ENCODE peak calls at places on chromosomes 4 and X, in ten cellular contexts. M is neural crest cell; S is stimulated activated CD4-positive, alpha-beta T cell treated with anti-CD3 and anti-CD28 coated beads, Interleukin-12 subunit alpha, Interleukin-12 subunit beta, amount 100 ng/mL, for 4 hours; Q is Kasumi-1; W is LHCN-M2; T is globus pallidus; F is astrocyte of the hippocampus; K is left ventricle myocardium inferior; Z is activated CD4-positive, alpha-beta T cell treated with anti-CD3 and anti-CD28 coated beads, Interleukin-2, amount 50 U/mL, for 24 hours; C is Ammon's horn. D is an unnamed sample.

GRCh38 chr4:3204021-3204431 is 44.9 kb upstream of the MSANTD1 start:
- DNase-seq in Z (no peak), W (peak; percentile 13), F (peak; percentile 73), Q (no peak), M (no peak), K (no peak), T (no peak), S (no peak), C (no peak), D (no peak)

GRCh38 chr4:94934201-94934600 is 176.4 kb downstream of the BMPR1B start:
- DNase-seq in W (peak; percentile 43), F (peak; percentile 60), M (no peak), Z (no peak), C (no peak), S (no peak), Q (no peak), T (no peak), K (no peak), D (no peak)

GRCh38 chr4:21862917-21863316 is 85.7 kb downstream of the KCNIP4 start:
- DNase-seq in F (no peak), W (no peak), C (no peak), T (no peak), M (no peak), Q (no peak), K (no peak), Z (no peak), S (no peak), D (no peak)

GRCh38 chr4:48223633-48224295 is 45.9 kb downstream of the TEC start:
- DNase-seq in K (no peak), W (peak; percentile 84), F (no peak), T (no peak), S (no peak), Q (no peak), C (no peak), M (no peak), Z (no peak), D (no peak)

GRCh38 chr4:87530868-87531267 is 1.7 kb upstream of the SPARCL1 start:
- DNase-seq in F (no peak), C (peak; percentile 61), T (no peak), M (no peak), Q (no peak), K (peak; percentile 67), W (peak; percentile 43), S (no peak), Z (no peak), D (no peak)

GRCh38 chrX:116204947-116205346 is 34.4 kb downstream of the AGTR2 start:
- DNase-seq in W (no peak), F (peak; percentile 26), S (no peak), Z (no peak), K (no peak), T (peak; percentile 11), M (no peak), C (peak; percentile 7), Q (peak; percentile 42), D (no peak)

GRCh38 chrX:41302293-41302868 is 31.6 kb upstream of the DDX3X start:
- DNase-seq in M (no peak), T (no peak), C (no peak), W (no peak), K (no peak), Z (no peak), S (no peak), F (peak; percentile 16), Q (no peak), D (no peak)

GRCh38 chr4:81398379-81398778 is 73.3 kb downstream of the RASGEF1B start:
- DNase-seq in S (no peak), T (no peak), W (no peak), M (no peak), C (no peak), Z (no peak), Q (no peak), F (no peak), K (no peak), D (no peak)

GRCh38 chr4:13159041-13159620 is 325.0 kb downstream of the RAB28 start:
- DNase-seq in K (no peak), C (no peak), W (no peak), F (no peak), T (no peak), Z (no peak), Q (no peak), M (no peak), S (no peak), D (no peak)

GRCh38 chr4:119212964-119213606 is 572 bp downstream of the USP53 start:
- DNase-seq in F (peak; percentile 96), Q (peak; percentile 75), W (peak; percentile 96), Z (no peak), C (peak; percentile 84), T (peak; percentile 64), K (peak; percentile 90), M (peak; percentile 76), S (peak; percentile 51), D (peak; percentile 48)

GRCh38 chr4:151358266-151358665 is 32.9 kb upstream of the SH3D19 start:
- DNase-seq in S (no peak), Z (no peak), K (no peak), M (no peak), F (peak; percentile 8), Q (no peak), W (no peak), T (peak; percentile 98), C (peak; percentile 95), D (no peak)

GRCh38 chr4:11397819-11398610 is 30.7 kb downstream of the HS3ST1 start:
- DNase-seq in S (no peak), C (no peak), Q (no peak), K (no peak), F (no peak), M (no peak), W (peak; percentile 20), T (no peak), Z (no peak), D (no peak)

GRCh38 chrX:77076896-77077295 is 370.3 kb upstream of the FGF16 start:
- DNase-seq in C (no peak), T (no peak), M (no peak), W (no peak), Q (no peak), Z (no peak), F (no peak), S (no peak), K (no peak), D (no peak)

GRCh38 chrX:139200793-139201192 is 329.7 kb upstream of the F9 start:
- DNase-seq in C (no peak), W (no peak), T (no peak), F (peak; percentile 26), Z (no peak), M (no peak), S (no peak), Q (no peak), K (no peak), D (no peak)

GRCh38 chr4:32633421-32633820 is 1913.3 kb downstream of the PCDH7 start:
- DNase-seq in T (no peak), C (no peak), Z (no peak), K (no peak), Q (no peak), W (no peak), F (no peak), M (no peak), S (no peak), D (no peak)

GRCh38 chr4:5780831-5781480 is 70.0 kb downstream of the EVC start:
- DNase-seq in Q (no peak), K (no peak), W (peak; percentile 85), T (no peak), C (no peak), F (no peak), S (no peak), M (no peak), Z (no peak), D (no peak)

GRCh38 chr4:27360651-27361347 is 500.2 kb downstream of the STIM2 start:
- DNase-seq in K (no peak), S (no peak), M (peak; percentile 1), Q (no peak), W (peak; percentile 67), F (peak; percentile 90), T (no peak), Z (no peak), C (peak; percentile 30), D (no peak)

GRCh38 chr4:120406960-120407359 is 340.3 kb upstream of the MAD2L1 start:
- DNase-seq in T (no peak), S (no peak), Z (no peak), W (no peak), M (no peak), C (no peak), K (no peak), Q (no peak), F (no peak), D (no peak)

GRCh38 chr4:7194251-7195137 is 2.2 kb downstream of the SORCS2 start:
- DNase-seq in C (peak; percentile 42), K (peak; percentile 42), F (peak; percentile 54), Z (no peak), T (peak; percentile 65), W (no peak), M (no peak), Q (no peak), S (peak; percentile 27), D (no peak)

GRCh38 chr4:13481569-13481968 is 2.6 kb downstream of the RAB28 start:
- DNase-seq in M (no peak), Z (no peak), W (peak; percentile 76), S (no peak), C (no peak), F (peak; percentile 52), T (no peak), Q (peak; percentile 43), K (no peak), D (no peak)

GRCh38 chr4:77043507-77044131 is 32.2 kb downstream of the CCNI start:
- DNase-seq in K (no peak), Z (no peak), M (no peak), Q (no peak), T (no peak), W (no peak), F (no peak), S (no peak), C (no peak), D (no peak)

D was measured in T-helper 1 cell.